ENCODE peak calls at places on chromosomes 7 and 10, in five cellular contexts. Q is effector memory CD4-positive, alpha-beta T cell; W is AG04450; I is heart right ventricle; O is uterus. D is an unnamed sample.

GRCh38 chr7:37211097-37211496 is 237.6 kb downstream of the ELMO1 start:
- DNase-seq in O (peak), Q (no peak), W (no peak), I (peak), D (no peak)

GRCh38 chr7:39413866-39414668 is 152.1 kb upstream of the YAE1 start:
- DNase-seq in O (no peak), W (no peak), Q (no peak), I (peak), D (peak)

GRCh38 chr10:30857803-30858202 is 173.9 kb downstream of the ZNF438 start:
- DNase-seq in Q (no peak), W (no peak), O (peak), I (peak), D (no peak)

GRCh38 chr10:124588736-124589451 is 127.3 kb downstream of the LHPP start:
- DNase-seq in I (peak), O (peak), Q (no peak), W (no peak), D (peak)

GRCh38 chr7:22127835-22128527 is 182.3 kb upstream of the CDCA7L start:
- DNase-seq in Q (no peak), I (no peak), W (no peak), O (no peak), D (no peak)

GRCh38 chr10:70477661-70478162 is 855 bp upstream of the PALD1 start:
- DNase-seq in W (no peak), I (no peak), Q (peak), O (peak), D (peak)

GRCh38 chr7:78714302-78714857 is 739.1 kb downstream of the MAGI2 start:
- DNase-seq in O (no peak), I (no peak), Q (no peak), W (no peak), D (no peak)

GRCh38 chr10:104937528-104937927 is 296.4 kb downstream of the SORCS3 start:
- DNase-seq in Q (no peak), O (no peak), I (no peak), W (no peak), D (no peak)

GRCh38 chr7:23380556-23380955 is 81.4 kb downstream of the MALSU1 start:
- DNase-seq in W (no peak), O (no peak), Q (no peak), I (no peak), D (no peak)

GRCh38 chr10:27838291-27838690 is 92.7 kb upstream of the MKX start:
- DNase-seq in O (no peak), I (no peak), Q (no peak), W (no peak), D (no peak)

GRCh38 chr10:1610986-1611770 is 126.1 kb downstream of the ADARB2 start:
- DNase-seq in I (no peak), O (no peak), Q (no peak), W (no peak), D (no peak)

GRCh38 chr10:103836776-103837344 is 18.5 kb downstream of the SH3PXD2A start:
- DNase-seq in O (no peak), I (no peak), Q (no peak), W (no peak), D (no peak)

GRCh38 chr10:3527144-3527543 is 257.9 kb downstream of the KLF6 start:
- DNase-seq in W (no peak), O (no peak), I (no peak), Q (no peak), D (no peak)

GRCh38 chr10:121595806-121596667 is 2.2 kb downstream of the FGFR2 start:
- DNase-seq in Q (no peak), O (peak), I (no peak), W (no peak), D (no peak)

GRCh38 chr10:67935223-67935622 is 50.8 kb downstream of the SIRT1 start:
- DNase-seq in O (no peak), I (no peak), W (no peak), Q (no peak), D (no peak)

GRCh38 chr10:53256623-53257022 is 484.0 kb upstream of the MBL2 start:
- DNase-seq in O (no peak), Q (no peak), I (no peak), W (no peak), D (no peak)

DNA sequence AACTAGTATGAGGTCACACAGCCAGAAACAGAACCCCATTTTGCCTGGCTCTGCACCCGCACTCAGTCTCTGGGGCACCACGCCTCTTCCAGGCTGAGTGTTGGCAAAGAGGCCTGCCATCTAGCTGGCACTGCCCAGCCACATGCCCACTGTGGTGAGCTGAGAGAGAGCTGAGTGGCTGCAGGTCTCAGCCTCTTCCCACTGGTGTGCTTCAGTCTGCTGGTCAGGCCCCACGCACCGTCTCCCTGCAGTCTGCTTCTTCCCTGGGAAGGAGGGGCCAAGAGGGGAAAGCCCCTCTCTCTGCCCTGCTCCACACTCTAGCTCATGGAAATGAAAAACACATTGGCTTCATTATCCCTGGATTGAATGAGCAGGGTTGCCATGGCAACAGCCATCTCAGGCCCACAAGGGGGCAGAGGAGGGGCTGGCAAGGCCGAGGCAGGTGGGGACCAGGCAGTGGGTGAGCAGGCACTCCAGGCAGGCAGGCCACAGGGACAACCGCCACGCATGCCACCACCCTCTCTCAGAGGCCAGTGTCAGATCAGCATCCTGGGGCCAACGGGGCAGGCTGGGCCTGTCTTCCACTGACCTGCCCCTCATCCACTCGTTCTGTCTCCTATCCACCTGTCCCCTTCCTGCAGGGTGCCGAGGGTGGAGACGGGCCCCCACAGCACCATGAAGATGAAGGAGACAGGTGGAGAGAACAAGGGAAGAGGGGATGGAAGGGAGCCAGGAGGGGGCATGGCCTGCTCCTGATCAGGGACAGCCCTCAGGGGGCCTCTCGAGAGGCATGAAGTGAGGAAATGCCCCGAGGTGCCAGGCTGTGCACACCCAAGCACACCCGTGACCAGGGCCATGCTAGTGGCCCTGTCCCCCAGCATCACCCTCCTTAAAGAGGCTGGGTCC is 110.9 kb downstream of the ZMIZ1 start:
- DNase-seq in I (no peak), O (no peak), W (no peak), Q (no peak), D (no peak)
- H3K27ac ChIP-seq in I (peak), O (peak), W (peak), Q (no peak), D (peak)

DNA sequence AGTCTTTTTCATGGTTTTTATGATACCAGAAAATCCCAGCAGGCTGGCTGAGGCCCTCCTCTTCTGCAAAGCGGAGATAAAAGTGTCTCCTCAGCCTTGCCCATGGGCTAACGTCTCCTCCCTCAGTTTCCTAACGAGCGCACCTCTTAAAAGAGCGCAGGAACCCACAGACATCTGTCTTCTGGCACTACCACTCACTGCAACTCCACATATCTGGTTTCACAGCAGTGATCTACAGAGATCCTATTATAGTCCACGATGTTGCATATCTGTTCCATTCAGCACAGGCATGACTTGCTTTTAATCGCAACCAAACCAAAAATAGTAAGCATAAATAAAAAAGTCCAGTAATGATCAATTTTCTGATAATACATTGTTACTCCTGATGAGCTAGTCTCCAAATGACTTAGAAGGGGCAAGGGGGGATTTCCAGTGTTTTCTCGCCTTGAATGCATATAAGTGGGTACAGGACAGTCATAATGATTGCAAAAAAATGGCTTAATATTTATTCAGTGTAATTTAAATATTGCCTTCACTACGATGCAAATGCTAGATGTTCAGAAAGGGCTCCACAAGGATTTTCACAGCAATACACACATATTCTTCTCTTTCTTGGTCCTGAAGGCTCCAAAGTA is 20.9 kb downstream of the ANKRD22 start:
- DNase-seq in I (no peak), O (no peak), Q (no peak), W (no peak), D (no peak)
- H3K4me3 ChIP-seq in I (no peak), O (no peak), Q (no peak), W (no peak), D (no peak)

GRCh38 chr10:79409038-79410035 is 36.1 kb downstream of the ZCCHC24 start:
- DNase-seq in W (no peak), I (no peak), Q (no peak), O (peak), D (no peak)
- H3K27ac ChIP-seq in W (no peak), I (peak), Q (no peak), O (no peak), D (no peak)

DNA sequence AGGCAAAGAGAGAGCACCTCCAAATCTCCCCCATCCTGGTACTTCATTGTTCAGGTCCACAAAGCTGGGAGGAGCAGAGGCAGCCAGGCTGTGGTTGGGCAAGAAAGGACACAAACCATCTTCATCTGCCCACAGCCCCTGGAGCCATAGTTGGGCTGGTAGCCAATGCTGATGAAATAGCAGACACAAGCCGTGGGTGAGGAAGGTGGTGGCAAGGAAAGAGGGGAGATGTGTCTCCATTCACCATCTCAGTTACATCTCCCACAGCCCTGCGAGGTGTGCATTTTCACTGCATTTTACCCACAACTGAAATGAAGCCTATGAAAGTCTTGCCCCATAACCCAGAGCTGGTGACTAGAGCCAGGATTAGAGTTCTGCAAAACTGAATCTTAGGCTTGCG is 35.0 kb downstream of the PIK3AP1 start:
- DNase-seq in Q (no peak), W (no peak), O (no peak), I (no peak), D (no peak)
- H3K4me3 ChIP-seq in Q (no peak), W (no peak), O (no peak), I (no peak), D (no peak)

GRCh38 chr10:132632091-132632561 is 94.5 kb downstream of the INPP5A start:
- DNase-seq in Q (no peak), W (no peak), O (no peak), I (peak), D (no peak)
- H3K27ac ChIP-seq in Q (no peak), W (no peak), O (peak), I (peak), D (no peak)

GRCh38 chr10:49393757-49394156 is 2.1 kb downstream of the DRGX start:
- DNase-seq in O (no peak), I (no peak), Q (no peak), W (no peak), D (no peak)

GRCh38 chr10:49396666-49396999 is 744 bp upstream of the DRGX start:
- DNase-seq in Q (no peak), I (no peak), W (no peak), O (no peak), D (no peak)

GRCh38 chr10:49395741-49396665 is at the start of gene DRGX:
- DNase-seq in I (no peak), O (no peak), W (no peak), Q (no peak), D (no peak)

GRCh38 chr10:49393301-49393700 is 2.6 kb downstream of the DRGX start:
- DNase-seq in W (no peak), Q (no peak), O (no peak), I (no peak), D (no peak)

DNA sequence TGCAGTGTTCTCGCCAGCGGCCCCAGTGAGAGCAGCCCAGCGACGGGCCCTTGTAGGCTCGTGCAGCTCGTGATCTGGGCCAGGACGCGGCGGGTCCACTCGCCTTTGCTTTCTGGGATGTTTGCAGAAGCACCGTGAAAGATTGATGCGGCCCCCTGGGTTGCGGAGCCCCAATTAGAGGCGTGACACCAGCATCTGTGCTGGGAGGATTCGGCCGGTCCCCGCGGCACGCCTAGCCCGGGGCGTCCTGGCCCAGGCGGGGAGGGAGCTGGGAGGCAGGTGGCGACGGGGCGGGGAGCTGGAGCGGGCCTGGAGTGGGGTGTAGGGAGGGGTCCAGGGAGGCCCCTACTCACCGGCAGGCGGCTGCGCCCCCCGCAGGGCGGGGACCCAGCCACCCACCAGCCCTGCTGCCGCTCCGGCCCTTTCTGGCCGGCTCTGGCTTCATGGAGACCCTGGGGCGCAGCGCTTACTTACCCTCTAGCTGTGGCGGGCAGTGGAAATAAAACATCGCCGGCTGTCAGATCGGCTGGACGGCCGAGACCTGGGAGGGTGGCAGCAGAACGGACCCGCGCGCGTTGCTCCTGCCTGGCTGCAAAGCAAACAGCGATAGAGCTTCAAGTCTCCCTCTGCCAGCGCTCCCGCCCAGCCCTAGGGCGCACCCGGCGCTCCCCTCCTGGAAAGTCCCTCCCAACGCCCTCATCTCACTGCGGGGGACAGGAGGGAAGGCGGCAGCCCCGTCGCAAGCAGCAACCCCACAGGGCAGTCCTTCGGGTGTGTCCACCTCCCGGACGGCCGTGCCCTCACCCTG is 752 bp downstream of the DRGX start:
- DNase-seq in I (no peak), O (no peak), Q (no peak), W (no peak), D (no peak)
- H3K4me3 ChIP-seq in I (peak), O (no peak), Q (no peak), W (no peak), D (no peak)

DNA sequence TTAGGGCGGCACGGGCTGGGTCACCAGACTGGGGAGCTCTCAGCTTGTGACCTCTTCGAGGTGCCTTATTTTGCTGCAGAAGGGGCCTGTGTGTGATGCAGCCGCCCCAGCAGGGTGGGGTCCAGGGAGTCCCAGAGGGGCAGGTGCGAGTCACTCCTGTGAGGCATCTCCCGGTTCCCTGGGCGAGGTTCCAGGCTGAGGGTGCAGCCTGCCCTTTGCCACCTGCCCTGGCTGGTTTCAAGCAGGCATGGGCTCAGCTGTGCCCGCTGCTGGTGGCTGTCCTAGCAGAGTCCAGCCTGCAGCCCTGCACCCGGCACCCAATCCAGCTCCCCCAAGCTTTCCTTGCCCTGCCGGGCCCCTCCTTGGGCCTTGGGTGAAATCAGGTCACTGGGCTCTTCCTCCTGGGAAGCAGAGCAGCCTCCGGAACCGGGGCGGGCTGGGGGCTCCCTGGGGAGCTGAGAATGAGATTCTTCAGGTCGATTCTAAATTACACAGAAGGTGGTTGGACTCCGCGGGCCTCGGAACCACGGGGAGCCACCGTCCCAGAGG is 64.8 kb downstream of the PWWP2B start:
- DNase-seq in O (no peak), I (no peak), Q (no peak), W (no peak), D (no peak)
- H3K27ac ChIP-seq in O (no peak), I (no peak), Q (no peak), W (no peak), D (no peak)

GRCh38 chr10:43393606-43394360 is 15.2 kb downstream of the HNRNPF start:
- DNase-seq in I (no peak), W (no peak), O (no peak), Q (no peak), D (no peak)
- H3K4me3 ChIP-seq in I (no peak), W (no peak), O (no peak), Q (no peak), D (no peak)

GRCh38 chr10:69406302-69406811 is 10.4 kb downstream of the TACR2 start:
- DNase-seq in W (no peak), Q (no peak), O (peak), I (peak), D (no peak)

GRCh38 chr10:69409176-69409495 is 7.6 kb downstream of the TACR2 start:
- DNase-seq in I (no peak), W (no peak), O (no peak), Q (no peak), D (no peak)

GRCh38 chr10:69406816-69407580 is 9.7 kb downstream of the TACR2 start:
- DNase-seq in I (no peak), W (no peak), O (no peak), Q (no peak), D (no peak)

GRCh38 chr10:69408318-69409175 is 8.2 kb downstream of the TACR2 start:
- DNase-seq in I (peak), W (peak), Q (peak), O (peak), D (peak)

GRCh38 chr10:69407621-69408301 is 9.0 kb downstream of the TACR2 start:
- DNase-seq in Q (no peak), W (no peak), O (no peak), I (no peak), D (no peak)
- H3K27ac ChIP-seq in Q (no peak), W (no peak), O (peak), I (peak), D (no peak)

GRCh38 chr7:18521236-18521589 is 25.7 kb downstream of the HDAC9 start:
- DNase-seq in W (no peak), O (no peak), I (no peak), Q (no peak), D (no peak)
- H3K4me3 ChIP-seq in W (no peak), O (no peak), I (no peak), Q (no peak), D (no peak)

D was measured in CD8-positive, alpha-beta memory T cell.